ENCODE peak calls at places on chromosomes 11 and 22, in five cellular contexts. M is activated naive CD8-positive, alpha-beta T cell treated with anti-CD3 and anti-CD28 coated beads, Interleukin-2, amount 50 U/mL, for 16 hours; D is RKO; Z is Calu3; F is GOT3. L is an unnamed sample.

GRCh38 chr11:44899959-44900358 is 50.7 kb downstream of the TP53I11 start:
- DNase-seq in M (no peak), D (peak), F (peak), Z (peak), L (peak)

GRCh38 chr11:44950036-44950624 is 553 bp downstream of the TP53I11 start:
- DNase-seq in F (no peak), D (no peak), M (no peak), Z (peak), L (no peak)

GRCh38 chr11:36608491-36609199 is 10.6 kb upstream of the RAG2 start:
- DNase-seq in M (no peak), Z (no peak), F (no peak), D (no peak), L (no peak)

GRCh38 chr11:31645747-31646146 is 136.2 kb downstream of the ELP4 start:
- DNase-seq in M (no peak), F (no peak), D (peak), Z (no peak), L (peak)

GRCh38 chr11:29333993-29334780 is 682.6 kb downstream of the KCNA4 start:
- DNase-seq in D (peak), Z (peak), F (no peak), M (no peak), L (no peak)

GRCh38 chr22:30196141-30196866 is 50.3 kb downstream of the LIF start:
- DNase-seq in D (peak), Z (peak), M (no peak), F (peak), L (peak)

GRCh38 chr11:17600316-17601205 is 53.5 kb downstream of the OTOG start:
- DNase-seq in D (no peak), M (no peak), F (no peak), Z (no peak), L (no peak)

GRCh38 chr11:130441726-130442125 is 6.7 kb upstream of the ADAMTS15 start:
- DNase-seq in M (no peak), Z (no peak), F (no peak), D (no peak), L (no peak)

GRCh38 chr11:20003357-20003756 is 156.9 kb downstream of the DBX1 start:
- DNase-seq in F (no peak), M (no peak), D (no peak), Z (peak), L (no peak)

GRCh38 chr11:299081-299891 is at the start of gene IFITM5:
- DNase-seq in F (no peak), M (no peak), Z (no peak), D (no peak), L (no peak)